ENCODE peak calls at places on chromosomes 4 and X, in six cellular contexts. One of them, this sample, is unnamed.

GRCh38 chr4:8366601-8367000 is 73.9 kb downstream of the ACOX3 start:
- DNase-seq in hepatocyte: no peak
- DNase-seq in substantia nigra: no peak
- DNase-seq in HT-29: no peak
- DNase-seq in amniotic epithelial cell: no peak
- DNase-seq in AML-193: no peak
- DNase-seq in this sample: no peak

GRCh38 chr4:173866289-173866688 is 336.3 kb upstream of the HAND2 start:
- DNase-seq in hepatocyte: no peak
- DNase-seq in substantia nigra: no peak
- DNase-seq in HT-29: no peak
- DNase-seq in amniotic epithelial cell: no peak
- DNase-seq in AML-193: no peak
- DNase-seq in this sample: no peak

GRCh38 chrX:21493226-21493850 is 119.1 kb downstream of the CNKSR2 start:
- DNase-seq in hepatocyte: no peak
- DNase-seq in substantia nigra: no peak
- DNase-seq in HT-29: no peak
- DNase-seq in amniotic epithelial cell: no peak
- DNase-seq in AML-193: no peak
- DNase-seq in this sample: no peak

GRCh38 chrX:78092296-78092695 is 11.8 kb upstream of the PGK1 start:
- DNase-seq in hepatocyte: no peak
- DNase-seq in substantia nigra: no peak
- DNase-seq in HT-29: peak
- DNase-seq in amniotic epithelial cell: peak
- DNase-seq in AML-193: peak
- DNase-seq in this sample: peak

GRCh38 chr4:118032691-118033090 is 1.6 kb upstream of the NDST3 start:
- DNase-seq in hepatocyte: peak
- DNase-seq in substantia nigra: no peak
- DNase-seq in HT-29: no peak
- DNase-seq in amniotic epithelial cell: peak
- DNase-seq in AML-193: peak
- DNase-seq in this sample: peak

GRCh38 chr4:88991746-88992145 is 65.2 kb downstream of the FAM13A start:
- DNase-seq in hepatocyte: no peak
- DNase-seq in substantia nigra: no peak
- DNase-seq in HT-29: peak
- DNase-seq in amniotic epithelial cell: peak
- DNase-seq in AML-193: no peak
- DNase-seq in this sample: no peak

GRCh38 chrX:141642979-141643378 is 53.5 kb downstream of the SPANXA2 start:
- DNase-seq in hepatocyte: no peak
- DNase-seq in substantia nigra: no peak
- DNase-seq in HT-29: no peak
- DNase-seq in amniotic epithelial cell: peak
- DNase-seq in AML-193: no peak
- DNase-seq in this sample: peak

GRCh38 chr4:123102897-123103489 is 180.6 kb upstream of the NUDT6 start:
- DNase-seq in hepatocyte: peak
- DNase-seq in substantia nigra: no peak
- DNase-seq in HT-29: peak
- DNase-seq in amniotic epithelial cell: peak
- DNase-seq in AML-193: peak
- DNase-seq in this sample: peak

GRCh38 chrX:153646620-153647373 is at the start of gene DUSP9:
- DNase-seq in hepatocyte: peak
- DNase-seq in substantia nigra: no peak
- DNase-seq in HT-29: no peak
- DNase-seq in amniotic epithelial cell: peak
- DNase-seq in AML-193: no peak
- DNase-seq in this sample: peak

GRCh38 chr4:95388911-95389310 is 159.9 kb downstream of the UNC5C start:
- DNase-seq in hepatocyte: no peak
- DNase-seq in substantia nigra: no peak
- DNase-seq in HT-29: no peak
- DNase-seq in amniotic epithelial cell: no peak
- DNase-seq in AML-193: no peak
- DNase-seq in this sample: no peak

GRCh38 chrX:22373766-22374165 is 101.1 kb downstream of the CBLL2 start:
- DNase-seq in hepatocyte: no peak
- DNase-seq in substantia nigra: no peak
- DNase-seq in HT-29: no peak
- DNase-seq in amniotic epithelial cell: no peak
- DNase-seq in AML-193: no peak
- DNase-seq in this sample: no peak

GRCh38 chrX:16971694-16972093 is 25.2 kb downstream of the REPS2 start:
- DNase-seq in hepatocyte: no peak
- DNase-seq in substantia nigra: no peak
- DNase-seq in HT-29: no peak
- DNase-seq in amniotic epithelial cell: no peak
- DNase-seq in AML-193: no peak
- DNase-seq in this sample: no peak

GRCh38 chr4:600850-601515 is 24.4 kb upstream of the PDE6B start:
- DNase-seq in hepatocyte: no peak
- DNase-seq in substantia nigra: no peak
- DNase-seq in HT-29: no peak
- DNase-seq in amniotic epithelial cell: no peak
- DNase-seq in AML-193: no peak
- DNase-seq in this sample: no peak

GRCh38 chr4:112523008-112523440 is 7.0 kb upstream of the NEUROG2 start:
- DNase-seq in hepatocyte: peak
- DNase-seq in substantia nigra: no peak
- DNase-seq in HT-29: no peak
- DNase-seq in amniotic epithelial cell: no peak
- DNase-seq in AML-193: no peak
- DNase-seq in this sample: no peak